ENCODE peak calls at places on chromosomes 7 and 10, in five cellular contexts. T is right lobe of liver; I is stimulated activated CD4-positive, alpha-beta T cell treated with anti-CD3 and anti-CD28 coated beads, Interleukin-12 subunit alpha, Interleukin-12 subunit beta, amount 100 ng/mL, for 48 hours; D is occipital lobe; S is tibial artery. F is an unnamed sample.
A peak's percentile ranks its signal among the peaks of the same experiment; 100 is the strongest.

GRCh38 chr7:7433736-7434260 is 101.9 kb downstream of the COL28A1 start:
- DNase-seq in I (no peak), T (no peak), D (no peak), S (no peak), F (no peak)

GRCh38 chr7:141387521-141388217 is 163.5 kb upstream of the AGK start:
- DNase-seq in I (no peak), S (no peak), D (no peak), T (no peak), F (no peak)

GRCh38 chr10:86522385-86522855 is 828 bp upstream of the WAPL start:
- DNase-seq in S (no peak), D (no peak), T (no peak), I (no peak), F (no peak)

GRCh38 chr10:123443924-123444323 is 222.2 kb upstream of the GPR26 start:
- DNase-seq in D (no peak), T (no peak), S (no peak), I (no peak), F (no peak)

GRCh38 chr10:106076496-106076895 is 1088.0 kb downstream of the SORCS1 start:
- DNase-seq in T (no peak), I (no peak), S (no peak), D (no peak), F (no peak)

GRCh38 chr7:77180990-77181595 is 18.5 kb downstream of the FGL2 start:
- DNase-seq in T (no peak), D (no peak), S (no peak), I (no peak), F (no peak)

GRCh38 chr10:17537281-17537680 is 79.9 kb downstream of the HACD1 start:
- DNase-seq in I (no peak), T (no peak), D (no peak), S (no peak), F (no peak)

GRCh38 chr10:34813626-34814227 is 1.4 kb downstream of the PARD3 start:
- DNase-seq in I (no peak), S (no peak), T (peak; percentile 58), D (no peak), F (no peak)

GRCh38 chr10:4120454-4120853 is 335.4 kb upstream of the KLF6 start:
- DNase-seq in I (no peak), D (no peak), T (peak; percentile 63), S (no peak), F (no peak)

GRCh38 chr7:121140790-121141189 is 152.3 kb downstream of the CPED1 start:
- DNase-seq in T (peak; percentile 61), I (no peak), D (no peak), S (no peak), F (no peak)

GRCh38 chr7:37287093-37287492 is 161.6 kb downstream of the ELMO1 start:
- DNase-seq in S (no peak), I (no peak), T (no peak), D (no peak), F (no peak)

GRCh38 chr10:71029411-71029881 is 141.1 kb upstream of the PCBD1 start:
- DNase-seq in I (no peak), S (no peak), T (no peak), D (no peak), F (no peak)

GRCh38 chr7:157219154-157219553 is 80.4 kb downstream of the UBE3C start:
- DNase-seq in D (no peak), T (no peak), I (no peak), S (no peak), F (no peak)

GRCh38 chr7:16563281-16564022 is 36.8 kb downstream of the LRRC72 start:
- DNase-seq in S (no peak), D (no peak), I (no peak), T (no peak), F (no peak)

GRCh38 chr10:88707429-88708110 is 1.5 kb downstream of the LIPK start:
- DNase-seq in T (no peak), S (no peak), I (no peak), D (no peak), F (no peak)

GRCh38 chr10:69914373-69915268 is 112.9 kb downstream of the COL13A1 start:
- DNase-seq in T (peak; percentile 78), I (peak; percentile 16), D (no peak), S (peak; percentile 87), F (peak; percentile 70)

GRCh38 chr10:37960738-37961137 is 15.7 kb downstream of the ZNF25 start:
- DNase-seq in D (no peak), T (no peak), I (no peak), S (no peak), F (no peak)

GRCh38 chr10:118800920-118801319 is 46.1 kb upstream of the CACUL1 start:
- DNase-seq in D (no peak), T (no peak), S (peak; percentile 55), I (no peak), F (no peak)

GRCh38 chr10:89082086-89082485 is 91.5 kb downstream of the FAS start:
- DNase-seq in I (no peak), D (no peak), S (no peak), T (no peak), F (no peak)

GRCh38 chr10:36375107-36375506 is 733.0 kb upstream of the FZD8 start:
- DNase-seq in T (no peak), D (no peak), I (no peak), S (no peak), F (no peak)

F was measured in tibial nerve.